ENCODE peak calls at places on chromosomes 5 and 9, in five cellular contexts. O is CD8-positive, alpha-beta T cell; J is SK-N-SH; N is AG09309; B is kidney epithelial cell. T is an unnamed sample.

GRCh38 chr9:107782381-107782780 is 292.8 kb upstream of the KLF4 start:
- DNase-seq in O (no peak), J (no peak), N (peak; percentile 18), B (no peak), T (no peak)

GRCh38 chr5:158538506-158539074 is 561.1 kb downstream of the EBF1 start:
- DNase-seq in O (no peak), J (no peak), N (no peak), B (no peak), T (no peak)

GRCh38 chr5:157986431-157986990 is 127.6 kb upstream of the CLINT1 start:
- DNase-seq in O (no peak), J (no peak), N (no peak), B (no peak), T (no peak)

GRCh38 chr9:120868676-120869359 is 8.2 kb downstream of the PHF19 start:
- DNase-seq in O (peak; percentile 95), J (peak; percentile 88), N (peak; percentile 63), B (peak; percentile 79), T (peak; percentile 86)

GRCh38 chr5:77847814-77848290 is 71.7 kb upstream of the TBCA start:
- DNase-seq in O (no peak), J (peak; percentile 26), N (no peak), B (no peak), T (no peak)

GRCh38 chr9:98315551-98316060 is 60.2 kb upstream of the TBC1D2 start:
- DNase-seq in O (peak; percentile 59), J (peak; percentile 89), N (peak; percentile 27), B (peak; percentile 52), T (no peak)

GRCh38 chr9:126491256-126491879 is 122.4 kb upstream of the LMX1B start:
- DNase-seq in O (no peak), J (peak; percentile 69), N (no peak), B (peak; percentile 12), T (no peak)

GRCh38 chr9:110021891-110022290 is 186.1 kb downstream of the C9orf152 start:
- DNase-seq in O (no peak), J (no peak), N (no peak), B (no peak), T (no peak)

GRCh38 chr5:95959964-95960801 is 1.5 kb downstream of the ELL2 start:
- DNase-seq in O (no peak), J (peak; percentile 45), N (no peak), B (no peak), T (no peak)

GRCh38 chr9:79390077-79390673 is 181.6 kb upstream of the TLE4 start:
- DNase-seq in O (no peak), J (no peak), N (peak; percentile 47), B (no peak), T (no peak)

GRCh38 chr5:154046486-154046885 is 7.7 kb downstream of the MFAP3 start:
- DNase-seq in O (no peak), J (no peak), N (no peak), B (no peak), T (no peak)

GRCh38 chr9:116174347-116174746 is 20.8 kb downstream of the PAPPA start:
- DNase-seq in O (no peak), J (no peak), N (no peak), B (no peak), T (no peak)

GRCh38 chr5:109868737-109869136 is 179.0 kb downstream of the MAN2A1 start:
- DNase-seq in O (no peak), J (no peak), N (no peak), B (no peak), T (no peak)

GRCh38 chr9:13587581-13587980 is 308.1 kb upstream of the MPDZ start:
- DNase-seq in O (no peak), J (no peak), N (no peak), B (no peak), T (no peak)

GRCh38 chr5:5364932-5365331 is 57.5 kb upstream of the ICE1 start:
- DNase-seq in O (no peak), J (no peak), N (no peak), B (no peak), T (no peak)

GRCh38 chr5:8907168-8907868 is 638.6 kb downstream of the SEMA5A start:
- DNase-seq in O (no peak), J (no peak), N (peak; percentile 62), B (peak; percentile 34), T (no peak)

GRCh38 chr5:138983984-138984383 is 108.8 kb upstream of the LRRTM2 start:
- DNase-seq in O (no peak), J (no peak), N (no peak), B (no peak), T (no peak)

GRCh38 chr9:100492952-100493351 is 20.0 kb downstream of the TMEFF1 start:
- DNase-seq in O (no peak), J (no peak), N (peak; percentile 37), B (no peak), T (no peak)

GRCh38 chr5:35161637-35162248 is 68.5 kb downstream of the PRLR start:
- DNase-seq in O (no peak), J (no peak), N (no peak), B (no peak), T (peak; percentile 73)

GRCh38 chr5:76099286-76099702 is 16.1 kb downstream of the SV2C start:
- DNase-seq in O (no peak), J (no peak), N (no peak), B (no peak), T (no peak)

GRCh38 chr9:107872457-107873192 is 383.1 kb upstream of the KLF4 start:
- DNase-seq in O (no peak), J (no peak), N (no peak), B (no peak), T (no peak)

GRCh38 chr9:97397220-97397619 is 14.7 kb upstream of the TDRD7 start:
- DNase-seq in O (no peak), J (no peak), N (no peak), B (peak; percentile 16), T (no peak)

GRCh38 chr5:139655727-139656271 is 7.7 kb downstream of the CXXC5 start:
- DNase-seq in O (no peak), J (peak; percentile 54), N (no peak), B (no peak), T (no peak)

GRCh38 chr5:158410976-158411375 is 552.0 kb upstream of the CLINT1 start:
- DNase-seq in O (no peak), J (no peak), N (peak; percentile 54), B (no peak), T (no peak)

GRCh38 chr5:111742166-111742565 is 14.8 kb downstream of the NREP start:
- DNase-seq in O (no peak), J (no peak), N (no peak), B (no peak), T (no peak)

GRCh38 chr9:36780186-36780585 is 207.5 kb downstream of the MELK start:
- DNase-seq in O (no peak), J (no peak), N (no peak), B (no peak), T (no peak)

GRCh38 chr5:86974910-86975309 is 292.8 kb upstream of the RASA1 start:
- DNase-seq in O (no peak), J (no peak), N (no peak), B (no peak), T (no peak)

GRCh38 chr5:56740868-56741267 is 74.5 kb upstream of the MAP3K1 start:
- DNase-seq in O (no peak), J (no peak), N (no peak), B (no peak), T (no peak)

GRCh38 chr5:76874088-76874581 is 24.3 kb downstream of the S100Z start:
- DNase-seq in O (no peak), J (no peak), N (no peak), B (no peak), T (no peak)

GRCh38 chr9:111759762-111760639 is 34.7 kb downstream of the SHOC1 start:
- DNase-seq in O (no peak), J (peak; percentile 53), N (peak; percentile 84), B (peak; percentile 54), T (peak; percentile 59)

GRCh38 chr5:157855404-157855994 is 3.4 kb downstream of the CLINT1 start:
- DNase-seq in O (no peak), J (peak; percentile 70), N (peak; percentile 54), B (peak; percentile 28), T (no peak)

GRCh38 chr5:96752341-96753016 is 55.3 kb downstream of the ERAP1 start:
- DNase-seq in O (no peak), J (peak; percentile 19), N (peak; percentile 35), B (no peak), T (peak; percentile 14)

GRCh38 chr9:103574056-103574455 is 520.1 kb upstream of the SMC2 start:
- DNase-seq in O (no peak), J (no peak), N (no peak), B (no peak), T (no peak)

GRCh38 chr5:127562252-127562651 is 44.8 kb downstream of the PRRC1 start:
- DNase-seq in O (no peak), J (peak; percentile 25), N (no peak), B (no peak), T (no peak)

GRCh38 chr5:127957183-127957582 is 126.4 kb upstream of the SLC12A2 start:
- DNase-seq in O (no peak), J (peak; percentile 53), N (no peak), B (peak; percentile 42), T (no peak)

DNA sequence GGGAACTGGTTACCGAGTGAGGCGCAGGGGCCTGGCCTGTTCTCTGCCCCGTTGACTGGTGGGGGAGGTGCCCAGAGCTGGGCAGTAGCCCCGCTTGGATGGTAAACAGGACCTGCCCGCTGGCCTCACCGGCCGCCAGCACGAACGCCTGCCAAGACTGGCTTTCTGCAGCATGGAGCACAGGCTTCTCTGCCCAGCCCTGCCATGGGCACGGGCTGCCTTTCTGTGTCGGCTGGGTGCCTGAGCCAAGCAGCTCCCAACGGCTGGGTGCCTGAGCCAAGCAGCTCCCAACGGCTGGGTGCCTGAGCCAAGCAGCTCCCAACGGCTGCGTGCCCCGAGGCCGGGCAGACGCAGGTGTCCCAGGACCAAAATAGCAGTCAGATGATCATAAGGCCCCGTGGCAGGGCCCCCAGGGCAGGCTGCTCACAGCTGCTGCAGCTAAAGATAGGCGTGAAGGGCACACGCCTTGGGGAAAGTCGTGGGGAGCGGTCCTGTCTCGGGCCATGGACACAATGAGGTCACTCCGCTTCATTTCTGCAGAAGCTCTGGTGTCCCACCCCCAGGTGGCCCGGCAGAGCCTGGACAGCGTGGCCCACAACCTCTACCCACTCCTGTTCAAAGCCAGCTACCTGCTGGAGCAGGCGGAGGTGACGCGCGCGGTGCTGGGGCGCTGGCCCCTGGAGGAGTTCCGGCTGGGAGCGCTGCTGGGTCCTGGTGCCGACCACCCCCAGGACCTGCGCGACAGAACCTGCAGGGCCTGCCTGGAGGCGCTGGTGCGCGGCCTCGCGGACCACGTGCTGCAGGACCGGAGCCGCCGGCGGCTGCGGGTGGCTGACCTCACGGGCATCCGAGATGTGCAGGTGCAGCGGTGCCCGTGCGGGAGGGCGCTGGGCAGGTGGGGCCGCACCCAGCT is at the start of gene LRRC14B:
- DNase-seq in O (no peak), J (no peak), N (no peak), B (no peak), T (no peak)
- H3K4me3 ChIP-seq in O (peak within 1 kb of the TSS; percentile 33), J (no peak within 1 kb of the TSS), N (no peak within 1 kb of the TSS), B (peak within 1 kb of the TSS; percentile 24), T (peak within 1 kb of the TSS; percentile 37)

GRCh38 chr5:149271195-149271716 is 403 bp upstream of the AFAP1L1 start:
- DNase-seq in O (no peak), J (no peak), N (no peak), B (no peak), T (no peak)
- H3K4me3 ChIP-seq in O (peak overlapping the region; percentile 29), J (peak overlapping the region; percentile 72), N (peak overlapping the region; percentile 44), B (peak overlapping the region; percentile 50), T (peak overlapping the region; percentile 44)

GRCh38 chr9:84266087-84266561 is 74.4 kb downstream of the SLC28A3 start:
- DNase-seq in O (no peak), J (no peak), N (no peak), B (peak; percentile 61), T (no peak)
- H3K4me3 ChIP-seq in O (no peak overlapping the region), J (no peak overlapping the region), N (no peak overlapping the region), B (no peak overlapping the region), T (no peak overlapping the region)

GRCh38 chr9:87944687-87945086 is 26.9 kb downstream of the SPATA31C1 start:
- DNase-seq in O (no peak), J (peak; percentile 41), N (no peak), B (no peak), T (no peak)
- H3K4me3 ChIP-seq in O (no peak overlapping the region), J (no peak overlapping the region), N (no peak overlapping the region), B (no peak overlapping the region), T (peak overlapping the region; percentile 28)